ENCODE peak calls at places on chromosomes 2 and 18, in seven cellular contexts. X, K, U, B, L, M and C are unnamed samples.

GRCh38 chr2:6650311-6650710 is 215.4 kb downstream of the CMPK2 start:
- DNase-seq in U (no peak), L (no peak), K (no peak), B (no peak), M (no peak), X (no peak), C (no peak)

GRCh38 chr2:170396799-170397459 is 219.0 kb downstream of the MYO3B start:
- DNase-seq in M (no peak), U (peak), K (peak), L (peak), B (peak), X (no peak), C (no peak)

GRCh38 chr2:193518061-193518817 is 1323.5 kb upstream of the TMEFF2 start:
- DNase-seq in X (no peak), M (no peak), B (peak), U (peak), K (no peak), L (peak), C (no peak)

GRCh38 chr2:16099326-16099725 is 159.0 kb downstream of the MYCN start:
- DNase-seq in U (no peak), B (no peak), M (no peak), L (no peak), K (no peak), X (no peak), C (no peak)

GRCh38 chr2:31729065-31729439 is 148.3 kb upstream of the SRD5A2 start:
- DNase-seq in U (no peak), M (no peak), K (no peak), B (no peak), X (no peak), L (no peak), C (no peak)

GRCh38 chr2:29015701-29016470 is 34.8 kb downstream of the TOGARAM2 start:
- DNase-seq in K (no peak), M (no peak), U (no peak), B (no peak), X (no peak), L (no peak), C (no peak)

GRCh38 chr2:240526521-240526920 is 31.3 kb downstream of the ANKMY1 start:
- DNase-seq in K (no peak), X (no peak), L (peak), U (no peak), M (no peak), B (no peak), C (no peak)

GRCh38 chr2:160474319-160474645 is 19.3 kb downstream of the RBMS1 start:
- DNase-seq in K (no peak), L (no peak), X (no peak), B (no peak), M (no peak), U (peak), C (no peak)

GRCh38 chr2:26463252-26464207 is 14.4 kb downstream of the OTOF start:
- DNase-seq in M (peak), L (peak), K (peak), U (no peak), X (peak), B (no peak), C (peak)

GRCh38 chr2:69948032-69948962 is 13.1 kb downstream of the ASPRV1 start:
- DNase-seq in M (no peak), U (no peak), L (no peak), X (no peak), K (no peak), B (no peak), C (no peak)

GRCh38 chr2:29238497-29238896 is 123.3 kb downstream of the CLIP4 start:
- DNase-seq in U (peak), L (peak), B (peak), K (peak), M (peak), X (peak), C (no peak)

GRCh38 chr18:34929336-34929780 is 111.9 kb upstream of the MAPRE2 start:
- DNase-seq in K (peak), U (peak), M (no peak), B (peak), X (no peak), L (peak), C (no peak)

GRCh38 chr2:112150447-112150846 is 12.3 kb downstream of the FBLN7 start:
- DNase-seq in L (peak), K (peak), U (peak), X (no peak), B (peak), M (peak), C (no peak)

GRCh38 chr2:55010149-55010591 is 40.1 kb downstream of the RTN4 start:
- DNase-seq in B (peak), M (no peak), L (peak), X (no peak), U (peak), K (peak), C (no peak)

GRCh38 chr2:85875613-85876012 is 13.2 kb downstream of the ST3GAL5 start:
- DNase-seq in K (no peak), U (no peak), B (no peak), X (no peak), M (no peak), L (no peak), C (no peak)

GRCh38 chr2:53768233-53768542 is 584 bp downstream of the CHAC2 start:
- DNase-seq in X (peak), K (peak), B (no peak), L (no peak), M (no peak), U (peak), C (peak)

GRCh38 chr2:53767405-53768232 is at the start of gene CHAC2:
- DNase-seq in M (peak), X (peak), U (peak), K (peak), L (peak), B (peak), C (peak)

GRCh38 chr2:53769318-53769945 is 1.8 kb downstream of the CHAC2 start:
- DNase-seq in L (no peak), M (no peak), K (no peak), U (no peak), B (no peak), X (no peak), C (no peak)

GRCh38 chr2:53765749-53766148 is 1.9 kb upstream of the CHAC2 start:
- DNase-seq in M (no peak), L (no peak), B (no peak), U (no peak), K (no peak), X (no peak), C (no peak)

DNA sequence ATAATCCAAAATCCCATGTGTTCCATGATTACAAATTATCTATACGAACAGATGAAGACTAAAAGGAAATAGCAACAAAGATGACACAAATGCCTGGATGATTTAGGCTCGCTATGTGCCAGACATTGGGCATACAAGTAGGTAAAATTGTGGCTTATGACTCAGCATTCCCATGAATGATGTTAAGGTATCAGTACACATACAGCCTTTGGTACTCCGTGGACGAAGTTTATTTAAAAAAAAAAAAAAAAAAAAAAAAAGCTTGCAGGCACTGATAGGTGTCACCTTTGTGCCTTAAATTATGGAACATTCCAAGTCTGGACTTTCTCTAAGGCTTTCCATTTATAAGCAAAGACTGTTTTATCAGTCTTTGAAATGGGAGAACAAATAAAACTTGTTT is 2.7 kb downstream of the CHAC2 start:
- DNase-seq in B (no peak), K (no peak), X (no peak), M (no peak), U (no peak), L (no peak), C (no peak)
- H2AK5ac ChIP-seq in B (no peak), K (no peak), X (no peak), M (no peak), U (no peak), L (no peak), C (no peak)

DNA sequence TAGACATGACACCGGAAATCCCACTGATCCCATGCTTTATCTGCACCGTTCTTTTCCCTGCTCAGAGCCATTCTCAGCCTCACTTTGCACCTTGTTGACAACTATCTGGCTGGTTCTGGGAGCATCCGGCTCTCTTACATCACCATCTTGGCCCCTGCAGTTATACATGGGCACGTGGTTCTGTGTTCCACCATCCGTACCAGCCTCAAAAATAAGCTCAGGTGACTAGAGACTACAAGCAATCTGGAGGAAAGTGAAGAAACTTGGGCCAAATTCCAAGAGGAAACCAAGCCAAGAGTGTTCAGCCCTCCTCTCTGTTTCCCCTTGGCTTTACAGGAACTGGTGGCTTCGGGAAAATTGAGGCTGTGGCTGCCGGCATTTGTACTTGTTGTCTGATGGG is 244.6 kb upstream of the ACVR2A start:
- DNase-seq in B (no peak), M (no peak), X (no peak), L (no peak), U (no peak), K (no peak), C (no peak)
- H2AK5ac ChIP-seq in B (no peak), M (no peak), X (no peak), L (no peak), U (no peak), K (no peak), C (no peak)

GRCh38 chr2:36701391-36701795 is 4.9 kb downstream of the VIT start:
- DNase-seq in X (no peak), B (peak), K (peak), L (peak), M (peak), U (no peak), C (no peak)

GRCh38 chr2:36701918-36702317 is 5.4 kb downstream of the VIT start:
- DNase-seq in L (peak), K (peak), M (peak), B (no peak), X (no peak), U (no peak), C (no peak)

GRCh38 chr2:36700311-36700710 is 3.8 kb downstream of the VIT start:
- DNase-seq in X (no peak), U (no peak), L (peak), M (no peak), B (no peak), K (no peak), C (no peak)

GRCh38 chr2:36704475-36705150 is 8.1 kb downstream of the VIT start:
- DNase-seq in M (no peak), U (no peak), X (no peak), L (no peak), K (peak), B (no peak), C (no peak)

DNA sequence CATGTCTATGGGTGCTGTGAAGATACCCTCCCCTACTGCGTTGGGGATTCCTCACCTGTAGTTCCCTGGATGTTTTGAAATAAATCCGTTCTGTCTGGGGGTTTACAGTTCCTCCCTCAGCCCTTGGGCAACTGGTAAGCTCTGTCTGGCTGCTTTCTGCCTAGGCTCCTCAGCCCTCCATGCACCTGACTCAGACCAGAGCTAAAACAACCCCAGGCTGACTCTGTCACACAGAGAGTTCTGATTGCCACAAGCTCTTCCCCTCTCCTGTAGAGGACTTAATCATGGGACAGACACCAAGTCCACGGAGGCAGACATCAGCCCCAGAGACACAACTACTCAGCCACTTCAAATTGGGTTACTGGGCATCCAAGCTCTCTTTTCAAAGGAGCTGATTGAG is 6.3 kb downstream of the VIT start:
- DNase-seq in K (no peak), B (no peak), U (no peak), M (peak), L (peak), X (no peak), C (no peak)
- H2AK5ac ChIP-seq in K (no peak), B (no peak), U (peak), M (no peak), L (peak), X (no peak), C (no peak)

GRCh38 chr2:18357537-18357936 is 202.9 kb downstream of the RDH14 start:
- DNase-seq in B (no peak), X (no peak), M (no peak), L (no peak), K (no peak), U (no peak), C (no peak)

GRCh38 chr2:18363348-18363747 is 197.1 kb downstream of the RDH14 start:
- DNase-seq in K (no peak), B (no peak), M (no peak), X (no peak), U (no peak), L (no peak), C (no peak)

GRCh38 chr2:18365346-18365745 is 195.1 kb downstream of the RDH14 start:
- DNase-seq in L (no peak), M (no peak), X (no peak), K (no peak), B (no peak), U (no peak), C (no peak)

GRCh38 chr2:18368008-18368407 is 192.4 kb downstream of the RDH14 start:
- DNase-seq in X (no peak), L (no peak), K (no peak), B (peak), M (no peak), U (no peak), C (no peak)

GRCh38 chr2:18362696-18363095 is 197.8 kb downstream of the RDH14 start:
- DNase-seq in B (peak), K (no peak), X (no peak), M (no peak), U (peak), L (no peak), C (no peak)
- H2AK5ac ChIP-seq in B (peak), K (no peak), X (no peak), M (no peak), U (no peak), L (no peak), C (no peak)

GRCh38 chr18:9009703-9010488 is 92.6 kb upstream of the NDUFV2 start:
- DNase-seq in K (no peak), X (no peak), U (no peak), L (no peak), B (no peak), M (no peak), C (no peak)
- H2AK5ac ChIP-seq in K (no peak), X (no peak), U (no peak), L (no peak), B (no peak), M (no peak), C (no peak)